ENCODE peak calls at places on chromosomes 13 and 19, in four cellular contexts. One of them, this sample, is unnamed.

GRCh38 chr13:27182844-27183497 is 11.4 kb upstream of the USP12 start:
- DNase-seq in CD4-positive, alpha-beta T cell: no peak
- DNase-seq in mucosa of descending colon: no peak
- DNase-seq in WERI-Rb-1: no peak
- DNase-seq in this sample: no peak

GRCh38 chr13:54185785-54186184 is 1157.2 kb downstream of the OLFM4 start:
- DNase-seq in CD4-positive, alpha-beta T cell: no peak
- DNase-seq in mucosa of descending colon: no peak
- DNase-seq in WERI-Rb-1: peak
- DNase-seq in this sample: no peak

GRCh38 chr13:37326319-37326718 is 220.9 kb upstream of the CSNK1A1L start:
- DNase-seq in CD4-positive, alpha-beta T cell: no peak
- DNase-seq in mucosa of descending colon: no peak
- DNase-seq in WERI-Rb-1: no peak
- DNase-seq in this sample: no peak

GRCh38 chr13:54162069-54162468 is 1133.5 kb downstream of the OLFM4 start:
- DNase-seq in CD4-positive, alpha-beta T cell: no peak
- DNase-seq in mucosa of descending colon: no peak
- DNase-seq in WERI-Rb-1: peak
- DNase-seq in this sample: no peak

GRCh38 chr13:48123827-48124226 is 28.9 kb upstream of the MED4 start:
- DNase-seq in CD4-positive, alpha-beta T cell: no peak
- DNase-seq in mucosa of descending colon: no peak
- DNase-seq in WERI-Rb-1: no peak
- DNase-seq in this sample: no peak

GRCh38 chr19:36417752-36418286 is 625 bp downstream of the ZFP82 start:
- DNase-seq in CD4-positive, alpha-beta T cell: no peak
- DNase-seq in mucosa of descending colon: no peak
- DNase-seq in WERI-Rb-1: no peak
- DNase-seq in this sample: no peak

GRCh38 chr19:7928741-7929701 is 3.1 kb upstream of the CTXN1 start:
- DNase-seq in CD4-positive, alpha-beta T cell: peak
- DNase-seq in mucosa of descending colon: peak
- DNase-seq in WERI-Rb-1: peak
- DNase-seq in this sample: peak

GRCh38 chr13:92761710-92762109 is 464.9 kb upstream of the GPC6 start:
- DNase-seq in CD4-positive, alpha-beta T cell: no peak
- DNase-seq in mucosa of descending colon: no peak
- DNase-seq in WERI-Rb-1: no peak
- DNase-seq in this sample: no peak

GRCh38 chr13:97026759-97027555 is 32.7 kb upstream of the OXGR1 start:
- DNase-seq in CD4-positive, alpha-beta T cell: no peak
- DNase-seq in mucosa of descending colon: no peak
- DNase-seq in WERI-Rb-1: no peak
- DNase-seq in this sample: no peak

GRCh38 chr13:94419304-94419943 is 60.1 kb downstream of the DCT start:
- DNase-seq in CD4-positive, alpha-beta T cell: no peak
- DNase-seq in mucosa of descending colon: no peak
- DNase-seq in WERI-Rb-1: no peak
- DNase-seq in this sample: peak

GRCh38 chr13:41588899-41589298 is 131.5 kb downstream of the RGCC start:
- DNase-seq in CD4-positive, alpha-beta T cell: no peak
- DNase-seq in mucosa of descending colon: no peak
- DNase-seq in WERI-Rb-1: no peak
- DNase-seq in this sample: peak

GRCh38 chr13:23751195-23751594 is 138.0 kb downstream of the MIPEP start:
- DNase-seq in CD4-positive, alpha-beta T cell: no peak
- DNase-seq in mucosa of descending colon: no peak
- DNase-seq in WERI-Rb-1: no peak
- DNase-seq in this sample: no peak

GRCh38 chr19:51798127-51798526 is 3.2 kb downstream of the FPR3 start:
- DNase-seq in CD4-positive, alpha-beta T cell: no peak
- DNase-seq in mucosa of descending colon: no peak
- DNase-seq in WERI-Rb-1: no peak
- DNase-seq in this sample: no peak

GRCh38 chr13:30125422-30126073 is 181.8 kb downstream of the KATNAL1 start:
- DNase-seq in CD4-positive, alpha-beta T cell: no peak
- DNase-seq in mucosa of descending colon: no peak
- DNase-seq in WERI-Rb-1: no peak
- DNase-seq in this sample: peak

GRCh38 chr13:42215578-42216421 is 56.2 kb upstream of the AKAP11 start:
- DNase-seq in CD4-positive, alpha-beta T cell: no peak
- DNase-seq in mucosa of descending colon: no peak
- DNase-seq in WERI-Rb-1: peak
- DNase-seq in this sample: peak

GRCh38 chr13:85379433-85379832 is 419.8 kb downstream of the SLITRK6 start:
- DNase-seq in CD4-positive, alpha-beta T cell: no peak
- DNase-seq in mucosa of descending colon: no peak
- DNase-seq in WERI-Rb-1: no peak
- DNase-seq in this sample: no peak

GRCh38 chr13:23686948-23687347 is 116.7 kb downstream of the TNFRSF19 start:
- DNase-seq in CD4-positive, alpha-beta T cell: no peak
- DNase-seq in mucosa of descending colon: no peak
- DNase-seq in WERI-Rb-1: no peak
- DNase-seq in this sample: no peak

GRCh38 chr19:13022111-13022858 is 27.0 kb downstream of the NFIX start:
- DNase-seq in CD4-positive, alpha-beta T cell: no peak
- DNase-seq in mucosa of descending colon: no peak
- DNase-seq in WERI-Rb-1: no peak
- DNase-seq in this sample: peak

GRCh38 chr19:17052439-17052838 is 22.8 kb downstream of the HAUS8 start:
- DNase-seq in CD4-positive, alpha-beta T cell: no peak
- DNase-seq in mucosa of descending colon: no peak
- DNase-seq in WERI-Rb-1: peak
- DNase-seq in this sample: no peak

GRCh38 chr13:75312884-75313520 is 169.0 kb downstream of the TBC1D4 start:
- DNase-seq in CD4-positive, alpha-beta T cell: no peak
- DNase-seq in mucosa of descending colon: no peak
- DNase-seq in WERI-Rb-1: no peak
- DNase-seq in this sample: no peak

GRCh38 chr13:59391696-59392095 is 772.0 kb downstream of the DIAPH3 start:
- DNase-seq in CD4-positive, alpha-beta T cell: peak
- DNase-seq in mucosa of descending colon: no peak
- DNase-seq in WERI-Rb-1: peak
- DNase-seq in this sample: peak

GRCh38 chr19:42024622-42025111 is 30.6 kb upstream of the ATP1A3 start:
- DNase-seq in CD4-positive, alpha-beta T cell: no peak
- DNase-seq in mucosa of descending colon: no peak
- DNase-seq in WERI-Rb-1: no peak
- DNase-seq in this sample: peak

GRCh38 chr13:66506979-66507378 is 723.2 kb downstream of the PCDH9 start:
- DNase-seq in CD4-positive, alpha-beta T cell: no peak
- DNase-seq in mucosa of descending colon: no peak
- DNase-seq in WERI-Rb-1: no peak
- DNase-seq in this sample: no peak

GRCh38 chr19:46944918-46945628 is 74.6 kb upstream of the NPAS1 start:
- DNase-seq in CD4-positive, alpha-beta T cell: no peak
- DNase-seq in mucosa of descending colon: peak
- DNase-seq in WERI-Rb-1: peak
- DNase-seq in this sample: no peak

DNA sequence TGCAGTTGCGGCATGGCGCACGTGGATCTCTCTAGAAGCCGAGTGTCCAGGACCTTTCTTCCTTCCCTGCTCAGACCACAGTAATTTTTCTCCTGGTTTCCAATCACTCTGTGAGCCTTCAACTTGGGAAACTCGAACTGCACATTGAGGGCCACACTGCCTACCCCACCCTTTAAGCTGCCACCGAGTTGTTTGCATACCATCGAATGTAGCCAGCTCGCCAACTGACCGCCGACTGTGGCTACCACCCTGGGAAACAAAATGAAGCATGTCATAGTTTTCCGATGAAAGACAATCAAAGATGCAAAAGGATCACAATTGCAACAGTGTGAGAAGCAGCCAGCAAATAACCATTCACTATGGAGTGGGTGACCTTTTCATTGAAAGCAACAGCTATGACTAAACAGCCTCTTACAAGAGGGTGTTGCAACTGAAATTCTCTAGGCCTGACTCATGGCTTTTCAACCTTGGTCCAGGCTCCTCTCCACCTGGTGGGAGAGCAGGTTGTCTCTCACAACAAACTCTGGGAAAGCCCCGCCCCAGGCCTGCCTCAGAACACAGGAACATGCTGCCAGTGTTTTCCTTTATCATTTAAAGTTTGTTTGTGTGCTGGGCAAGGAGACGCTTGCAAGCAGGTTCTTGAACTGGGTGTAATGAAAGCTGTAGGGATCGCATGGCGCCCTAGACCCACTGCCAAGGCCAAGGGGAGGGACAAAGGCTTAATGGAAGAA is 141.7 kb upstream of the SERP2 start:
- DNase-seq in CD4-positive, alpha-beta T cell: no peak
- DNase-seq in mucosa of descending colon: peak
- DNase-seq in WERI-Rb-1: no peak
- DNase-seq in this sample: peak
- TF ChIP-seq CTCF in CD4-positive, alpha-beta T cell: no peak
- TF ChIP-seq CTCF in mucosa of descending colon: no peak
- TF ChIP-seq CTCF in WERI-Rb-1: no peak
- TF ChIP-seq CTCF in this sample: no peak

GRCh38 chr13:102089722-102090121 is 312.1 kb downstream of the FGF14 start:
- DNase-seq in CD4-positive, alpha-beta T cell: no peak
- DNase-seq in mucosa of descending colon: no peak
- DNase-seq in WERI-Rb-1: no peak
- DNase-seq in this sample: no peak

GRCh38 chr13:102089177-102089576 is 312.7 kb downstream of the FGF14 start:
- DNase-seq in CD4-positive, alpha-beta T cell: no peak
- DNase-seq in mucosa of descending colon: no peak
- DNase-seq in WERI-Rb-1: no peak
- DNase-seq in this sample: no peak

GRCh38 chr13:102090532-102090931 is 311.3 kb downstream of the FGF14 start:
- DNase-seq in CD4-positive, alpha-beta T cell: no peak
- DNase-seq in mucosa of descending colon: no peak
- DNase-seq in WERI-Rb-1: no peak
- DNase-seq in this sample: no peak

GRCh38 chr13:102091231-102091630 is 310.6 kb downstream of the FGF14 start:
- DNase-seq in CD4-positive, alpha-beta T cell: no peak
- DNase-seq in mucosa of descending colon: no peak
- DNase-seq in WERI-Rb-1: peak
- DNase-seq in this sample: no peak
- TF ChIP-seq CTCF in CD4-positive, alpha-beta T cell: no peak
- TF ChIP-seq CTCF in mucosa of descending colon: no peak
- TF ChIP-seq CTCF in WERI-Rb-1: peak
- TF ChIP-seq CTCF in this sample: no peak

GRCh38 chr19:48815870-48816501 is 5.2 kb upstream of the BCAT2 start:
- DNase-seq in CD4-positive, alpha-beta T cell: no peak
- DNase-seq in mucosa of descending colon: peak
- DNase-seq in WERI-Rb-1: peak
- DNase-seq in this sample: no peak

GRCh38 chr19:48810151-48810550 is 678 bp downstream of the BCAT2 start:
- DNase-seq in CD4-positive, alpha-beta T cell: no peak
- DNase-seq in mucosa of descending colon: no peak
- DNase-seq in WERI-Rb-1: no peak
- DNase-seq in this sample: no peak

GRCh38 chr19:48812094-48812929 is 1.5 kb upstream of the BCAT2 start:
- DNase-seq in CD4-positive, alpha-beta T cell: peak
- DNase-seq in mucosa of descending colon: peak
- DNase-seq in WERI-Rb-1: peak
- DNase-seq in this sample: no peak

GRCh38 chr19:48814895-48815294 is 4.1 kb upstream of the BCAT2 start:
- DNase-seq in CD4-positive, alpha-beta T cell: no peak
- DNase-seq in mucosa of descending colon: peak
- DNase-seq in WERI-Rb-1: no peak
- DNase-seq in this sample: no peak

DNA sequence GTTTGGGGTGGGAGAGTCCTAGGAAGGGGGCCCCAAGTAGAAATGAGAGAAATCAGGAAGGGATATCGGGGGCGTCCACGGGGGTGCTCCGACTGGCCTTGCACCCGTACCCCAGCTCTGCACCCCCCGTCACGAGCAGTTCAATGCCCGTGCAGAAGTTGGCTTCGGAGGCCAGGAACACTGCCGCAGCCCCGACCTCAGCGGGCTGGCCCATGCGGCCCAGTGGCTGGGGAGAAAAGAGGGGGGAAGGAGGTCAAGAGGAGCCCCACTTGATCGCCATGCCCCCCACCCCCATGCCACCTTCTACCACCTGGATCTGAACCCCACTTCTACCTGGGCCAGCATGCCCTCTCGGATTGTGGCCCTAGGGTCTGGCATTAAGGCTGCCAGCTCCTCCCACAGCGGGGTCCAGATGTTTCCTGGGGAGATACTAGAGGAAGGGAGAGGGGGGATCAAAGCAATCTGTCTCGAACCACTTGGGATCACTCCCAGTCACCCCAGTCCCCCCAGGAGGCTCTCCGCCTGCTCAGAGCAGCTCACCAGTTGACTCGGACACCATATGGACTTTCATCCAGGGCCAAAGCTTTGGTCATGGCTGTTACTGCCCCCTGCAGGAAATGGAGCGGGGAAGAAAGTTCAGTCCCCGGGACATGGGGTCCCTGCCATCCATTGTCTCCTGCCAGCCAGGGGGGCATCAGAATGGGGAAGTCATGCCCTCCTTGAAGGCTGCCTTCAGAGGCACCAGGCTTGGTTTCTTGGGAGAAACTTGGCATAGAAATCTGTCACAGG is 2.5 kb upstream of the BCAT2 start:
- DNase-seq in CD4-positive, alpha-beta T cell: no peak
- DNase-seq in mucosa of descending colon: no peak
- DNase-seq in WERI-Rb-1: peak
- DNase-seq in this sample: no peak
- TF ChIP-seq CTCF in CD4-positive, alpha-beta T cell: no peak
- TF ChIP-seq CTCF in mucosa of descending colon: no peak
- TF ChIP-seq CTCF in WERI-Rb-1: peak
- TF ChIP-seq CTCF in this sample: peak

DNA sequence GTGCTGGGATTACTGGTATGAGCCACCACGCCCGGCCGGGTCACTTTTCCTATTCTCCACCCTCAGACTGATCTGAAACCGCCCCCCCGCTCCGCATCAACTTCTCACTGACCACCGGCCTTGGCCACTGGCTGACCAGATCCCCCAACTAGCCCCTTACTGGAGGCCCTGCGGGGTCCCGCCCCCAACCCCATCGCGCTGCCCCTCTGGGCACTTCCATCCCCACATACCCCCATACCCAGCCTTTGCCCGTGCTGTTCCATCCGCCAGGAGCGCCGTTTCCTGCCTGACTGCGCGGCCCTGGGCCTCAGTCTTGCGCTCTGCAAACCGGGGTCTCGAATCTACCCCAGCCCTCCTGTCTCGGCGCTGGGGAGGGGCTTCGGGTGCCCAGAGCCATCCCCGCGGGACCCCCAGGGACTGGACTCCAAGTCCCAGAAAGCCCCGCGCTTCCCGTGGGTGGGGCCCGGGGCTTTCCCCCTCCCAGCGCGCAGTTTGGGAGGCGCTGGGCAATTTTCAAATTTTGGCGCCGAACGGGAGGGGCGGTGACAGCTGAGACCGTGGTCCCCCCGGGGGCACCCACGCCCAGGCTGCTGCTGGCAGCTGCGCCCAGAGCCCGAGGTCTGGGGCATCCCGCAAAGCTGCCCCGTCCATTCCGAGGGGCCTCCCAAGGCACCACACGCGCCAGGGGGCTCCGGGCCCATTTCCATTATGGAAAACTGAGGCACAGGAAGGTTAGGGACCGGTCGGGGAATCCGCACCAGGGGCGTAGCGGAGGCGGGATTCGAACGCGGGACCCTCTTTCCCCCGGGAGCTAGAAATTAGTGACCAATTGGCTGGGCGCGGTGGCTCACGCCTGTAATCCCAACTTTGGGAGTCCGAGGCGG is 5.2 kb upstream of the LMNB2 start:
- DNase-seq in CD4-positive, alpha-beta T cell: peak
- DNase-seq in mucosa of descending colon: peak
- DNase-seq in WERI-Rb-1: no peak
- DNase-seq in this sample: no peak
- TF ChIP-seq CTCF in CD4-positive, alpha-beta T cell: no peak
- TF ChIP-seq CTCF in mucosa of descending colon: no peak
- TF ChIP-seq CTCF in WERI-Rb-1: no peak
- TF ChIP-seq CTCF in this sample: peak

GRCh38 chr19:18995804-18996241 is 37.5 kb downstream of the SUGP2 start:
- DNase-seq in CD4-positive, alpha-beta T cell: no peak
- DNase-seq in mucosa of descending colon: peak
- DNase-seq in WERI-Rb-1: peak
- DNase-seq in this sample: peak
- TF ChIP-seq CTCF in CD4-positive, alpha-beta T cell: no peak
- TF ChIP-seq CTCF in mucosa of descending colon: no peak
- TF ChIP-seq CTCF in WERI-Rb-1: peak
- TF ChIP-seq CTCF in this sample: peak